ENCODE peak calls at places on chromosomes 3 and 15, in six cellular contexts. T is A549, Q is tibial nerve, Z is transverse colon, E is ovary, V is sigmoid colon. P is an unnamed sample.
A peak's percentile ranks its signal among the peaks of the same experiment; 100 is the strongest.

GRCh38 chr3:111080357-111080937 is 8.8 kb downstream of the NECTIN3 start:
- DNase-seq in T (peak; percentile 33), V (no peak), E (no peak), Q (no peak), Z (no peak), P (no peak)

GRCh38 chr3:166444336-166444735 is 607.1 kb upstream of the BCHE start:
- DNase-seq in E (no peak), Q (no peak), V (no peak), T (no peak), Z (no peak), P (no peak)

GRCh38 chr3:168878655-168879054 is 782.9 kb upstream of the GOLIM4 start:
- DNase-seq in V (no peak), T (no peak), Q (no peak), Z (no peak), E (no peak), P (no peak)

GRCh38 chr15:38647683-38648082 is 83.1 kb upstream of the RASGRP1 start:
- DNase-seq in V (no peak), Z (no peak), Q (no peak), E (no peak), T (peak; percentile 20), P (no peak)

GRCh38 chr15:74240897-74241614 is 4.9 kb downstream of the CCDC33 start:
- DNase-seq in Q (no peak), Z (no peak), V (no peak), E (no peak), T (no peak), P (no peak)

GRCh38 chr3:186983372-186984058 is 53.2 kb downstream of the ST6GAL1 start:
- DNase-seq in Z (no peak), Q (no peak), E (no peak), V (no peak), T (no peak), P (no peak)

GRCh38 chr3:178325330-178325729 is 210.9 kb upstream of the KCNMB2 start:
- DNase-seq in T (peak; percentile 3), V (no peak), Z (no peak), Q (no peak), E (no peak), P (no peak)

GRCh38 chr3:127218457-127218922 is 25.6 kb downstream of the PRR23E start:
- DNase-seq in Q (no peak), T (no peak), E (no peak), V (no peak), Z (no peak), P (no peak)

GRCh38 chr15:19992428-19992827 is 549.2 kb downstream of the GOLGA6L6 start:
- DNase-seq in Q (no peak), E (no peak), T (no peak), Z (no peak), V (no peak), P (no peak)

GRCh38 chr15:68820589-68821189 is at the start of gene ANP32A:
- DNase-seq in Z (peak; percentile 98), V (peak; percentile 98), T (peak; percentile 97), Q (peak; percentile 97), E (peak; percentile 97), P (peak; percentile 98)
- TF ChIP-seq POLR2A in Z (peak; percentile 70), V (no peak), T (peak; percentile 36), Q (peak; percentile 39), E (peak; percentile 30), P (no peak)

DNA sequence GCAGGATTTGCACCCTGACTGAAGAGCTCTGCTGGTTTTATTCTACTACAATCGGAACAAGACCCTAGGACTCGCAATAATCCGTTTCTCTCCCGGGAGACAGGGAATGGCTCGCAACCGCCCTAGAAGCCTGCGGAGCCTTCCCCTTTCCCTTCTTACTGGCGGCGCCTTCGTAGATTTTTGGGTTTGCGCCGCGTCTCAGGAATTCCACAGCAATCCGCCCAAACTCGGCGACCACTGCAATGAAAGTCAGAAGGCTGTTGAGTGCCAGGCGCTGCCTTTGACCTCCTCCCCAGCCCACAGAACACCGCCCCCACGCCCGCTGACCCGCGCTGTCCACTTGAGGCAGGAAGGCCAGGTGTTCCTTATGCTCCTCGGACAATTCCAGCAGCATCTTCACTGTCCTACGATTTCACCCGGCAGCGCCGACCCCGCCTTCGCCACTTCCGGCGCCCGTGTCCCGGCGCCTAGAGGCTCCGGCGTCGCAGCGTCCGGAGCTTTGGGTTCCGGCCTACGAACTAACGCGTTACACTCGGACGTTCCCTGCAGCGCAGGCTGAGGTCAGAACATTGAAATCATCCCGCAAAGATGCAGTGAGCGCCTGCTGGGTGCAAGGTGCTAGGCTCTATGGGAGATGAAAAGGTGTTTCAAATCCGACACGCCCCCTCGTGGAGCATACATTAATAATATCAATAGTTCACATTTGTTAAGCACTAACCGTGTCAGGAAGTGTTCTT is at the start of gene COMMD2:
- DNase-seq in Z (peak; percentile 78), T (peak; percentile 94), V (peak; percentile 90), E (peak; percentile 64), Q (peak; percentile 40), P (peak; percentile 81)
- TF ChIP-seq CTCF in Z (no peak), T (peak; percentile 44), V (peak; percentile 15), E (peak; percentile 24), Q (peak; percentile 48), P (peak; percentile 6)

GRCh38 chr3:138863776-138864113 is 29.0 kb upstream of the PIK3CB start:
- DNase-seq in T (no peak), E (no peak), Z (no peak), Q (no peak), V (no peak), P (no peak)
- TF ChIP-seq POLR2A in T (no peak), E (no peak), Z (no peak), Q (no peak), V (no peak), P (no peak)

GRCh38 chr3:104275199-104275598 is 1091.5 kb upstream of the ALCAM start:
- DNase-seq in V (no peak), Q (no peak), E (no peak), T (no peak), Z (no peak), P (no peak)

GRCh38 chr3:104269771-104270170 is 1096.9 kb upstream of the ALCAM start:
- DNase-seq in E (no peak), V (no peak), T (no peak), Z (no peak), Q (no peak), P (no peak)

GRCh38 chr3:104273046-104273649 is 1093.6 kb upstream of the ALCAM start:
- DNase-seq in T (peak; percentile 33), V (no peak), Z (no peak), E (no peak), Q (no peak), P (no peak)
- TF ChIP-seq CTCF in T (peak; percentile 44), V (peak; percentile 65), Z (peak; percentile 46), E (peak; percentile 18), Q (peak; percentile 70), P (peak; percentile 71)

DNA sequence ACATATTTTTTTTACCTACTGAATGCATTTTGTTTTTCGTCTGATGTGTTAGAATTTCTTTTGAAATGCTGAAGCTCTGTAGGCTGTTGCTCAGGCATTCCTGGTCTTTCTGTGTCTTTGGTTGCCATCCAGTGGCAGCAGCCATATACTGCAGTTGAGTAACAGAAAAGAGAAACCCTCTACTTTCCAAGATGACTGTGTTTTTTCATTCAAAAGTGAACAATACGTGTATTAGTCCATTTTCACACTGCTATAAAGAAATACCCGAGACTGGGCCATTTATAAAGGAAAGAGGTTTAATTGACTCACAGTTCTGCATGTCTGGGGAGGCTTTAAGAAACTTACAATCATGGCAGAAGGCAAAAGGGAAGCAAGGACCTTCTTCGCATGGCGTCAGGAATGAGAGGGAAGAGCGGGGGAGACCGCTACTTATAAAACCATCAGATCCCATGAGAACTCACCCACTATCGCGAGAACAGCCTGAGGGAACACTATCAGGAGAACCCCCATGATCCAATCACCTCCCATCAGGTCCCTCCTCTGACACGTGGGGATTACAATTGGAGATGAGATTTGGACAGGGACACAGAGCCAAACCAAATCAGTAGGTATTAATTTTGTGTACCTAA is 4.7 kb upstream of the GOLGA8B start:
- DNase-seq in Z (peak; percentile 64), Q (peak; percentile 35), E (peak; percentile 69), V (peak; percentile 84), T (peak; percentile 94), P (peak; percentile 82)
- TF ChIP-seq POLR2A in Z (no peak), Q (no peak), E (peak; percentile 51), V (peak; percentile 23), T (peak; percentile 72), P (peak; percentile 80)

DNA sequence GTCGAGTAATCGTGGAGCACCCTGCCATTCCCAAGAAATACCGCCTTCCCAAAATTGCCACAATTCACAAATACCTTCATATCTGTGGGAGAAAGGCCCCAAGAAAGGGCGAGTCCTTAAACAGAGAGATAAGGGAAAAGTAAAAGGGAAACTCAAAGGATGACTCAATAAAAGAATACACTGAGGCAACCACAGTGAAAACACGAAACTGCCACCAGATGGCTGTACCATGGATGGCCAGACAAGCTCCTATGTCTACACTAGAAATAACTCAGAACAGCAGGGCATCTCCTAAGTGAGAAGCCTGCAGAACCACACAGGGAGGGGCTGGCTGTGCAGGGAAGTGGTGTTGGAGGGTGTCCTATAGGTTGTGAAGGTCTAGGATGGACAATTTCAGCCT is 25.0 kb downstream of the SRGAP3 start:
- DNase-seq in Q (no peak), Z (no peak), E (no peak), V (peak; percentile 26), T (no peak), P (no peak)
- TF ChIP-seq CTCF in Q (no peak), Z (no peak), E (no peak), V (no peak), T (no peak), P (no peak)

GRCh38 chr15:58985443-58985842 is 2.0 kb upstream of the RNF111 start:
- DNase-seq in T (peak; percentile 18), Q (no peak), E (peak; percentile 24), Z (peak; percentile 25), V (peak; percentile 83), P (no peak)

GRCh38 chr15:58987036-58987435 is 427 bp upstream of the RNF111 start:
- DNase-seq in T (no peak), Q (no peak), V (no peak), E (no peak), Z (no peak), P (no peak)

GRCh38 chr15:58981808-58982475 is 5.5 kb upstream of the RNF111 start:
- DNase-seq in Z (no peak), T (no peak), V (no peak), Q (no peak), E (no peak), P (no peak)

GRCh38 chr15:58988011-58988785 is 735 bp downstream of the RNF111 start:
- DNase-seq in V (peak; percentile 81), E (peak; percentile 63), Z (peak; percentile 76), T (peak; percentile 47), Q (peak; percentile 43), P (peak; percentile 74)

GRCh38 chr15:58987501-58988010 is at the start of gene RNF111:
- DNase-seq in Q (peak; percentile 75), E (peak; percentile 85), V (peak; percentile 95), T (peak; percentile 99), Z (peak; percentile 93), P (peak; percentile 95)
- TF ChIP-seq POLR2A in Q (peak; percentile 67), E (peak; percentile 73), V (peak; percentile 87), T (peak; percentile 67), Z (peak; percentile 90), P (peak; percentile 89)

GRCh38 chr3:184135149-184135910 is at the start of gene EIF2B5:
- DNase-seq in T (peak; percentile 89), Z (peak; percentile 94), E (peak; percentile 86), V (peak; percentile 94), Q (peak; percentile 72), P (peak; percentile 91)
- TF ChIP-seq CTCF in T (no peak), Z (peak; percentile 9), E (no peak), V (no peak), Q (peak; percentile 74), P (peak; percentile 38)

P was measured in adrenal gland.